ENCODE peak calls at places on chromosomes 16 and 17, in four cellular contexts. One of them, this sample, is unnamed.
A peak's percentile ranks its signal among the peaks of the same experiment; 100 is the strongest.

GRCh38 chr17:7355053-7355452 is at the start of gene TMEM95:
- DNase-seq in GM12865: no peak
- DNase-seq in RWPE1: no peak
- DNase-seq in astrocyte of the spinal cord: no peak
- DNase-seq in this sample: no peak

GRCh38 chr17:48045270-48046001 is 2.7 kb upstream of the NFE2L1 start:
- DNase-seq in RWPE1: peak; percentile 88
- DNase-seq in astrocyte of the spinal cord: no peak
- DNase-seq in GM12865: no peak
- DNase-seq in this sample: no peak

GRCh38 chr16:72284042-72284789 is 112.3 kb upstream of the PMFBP1 start:
- DNase-seq in GM12865: no peak
- DNase-seq in astrocyte of the spinal cord: no peak
- DNase-seq in RWPE1: no peak
- DNase-seq in this sample: no peak

GRCh38 chr17:47946929-47947397 is 5.6 kb downstream of the PNPO start:
- DNase-seq in GM12865: peak; percentile 89
- DNase-seq in RWPE1: peak; percentile 99
- DNase-seq in astrocyte of the spinal cord: peak; percentile 83
- DNase-seq in this sample: peak; percentile 79

GRCh38 chr17:17056167-17056562 is 13.9 kb downstream of the MPRIP start:
- DNase-seq in RWPE1: no peak
- DNase-seq in astrocyte of the spinal cord: no peak
- DNase-seq in GM12865: no peak
- DNase-seq in this sample: no peak

GRCh38 chr16:85917012-85917411 is 18.1 kb downstream of the IRF8 start:
- DNase-seq in RWPE1: no peak
- DNase-seq in astrocyte of the spinal cord: no peak
- DNase-seq in GM12865: no peak
- DNase-seq in this sample: no peak

GRCh38 chr16:87608400-87608985 is 6.2 kb downstream of the JPH3 start:
- DNase-seq in astrocyte of the spinal cord: peak; percentile 56
- DNase-seq in RWPE1: peak; percentile 73
- DNase-seq in GM12865: peak; percentile 24
- DNase-seq in this sample: peak; percentile 48

GRCh38 chr17:11221721-11222120 is 19.3 kb upstream of the SHISA6 start:
- DNase-seq in astrocyte of the spinal cord: no peak
- DNase-seq in GM12865: no peak
- DNase-seq in RWPE1: no peak
- DNase-seq in this sample: no peak

GRCh38 chr17:57397402-57397801 is 141.1 kb downstream of the MSI2 start:
- DNase-seq in GM12865: no peak
- DNase-seq in astrocyte of the spinal cord: no peak
- DNase-seq in RWPE1: no peak
- DNase-seq in this sample: no peak

GRCh38 chr17:57714660-57715059 is 30.4 kb downstream of the CCDC182 start:
- DNase-seq in RWPE1: no peak
- DNase-seq in GM12865: no peak
- DNase-seq in astrocyte of the spinal cord: no peak
- DNase-seq in this sample: no peak

GRCh38 chr17:66982011-66982508 is 17.6 kb downstream of the CACNG4 start:
- DNase-seq in RWPE1: no peak
- DNase-seq in astrocyte of the spinal cord: peak; percentile 44
- DNase-seq in GM12865: no peak
- DNase-seq in this sample: no peak

GRCh38 chr17:18860161-18860972 is 2.4 kb downstream of the PRPSAP2 start:
- DNase-seq in GM12865: peak; percentile 91
- DNase-seq in RWPE1: peak; percentile 38
- DNase-seq in astrocyte of the spinal cord: no peak
- DNase-seq in this sample: no peak

GRCh38 chr17:57421393-57421717 is 165.0 kb downstream of the MSI2 start:
- DNase-seq in RWPE1: no peak
- DNase-seq in astrocyte of the spinal cord: no peak
- DNase-seq in GM12865: no peak
- DNase-seq in this sample: no peak

GRCh38 chr17:18904482-18904881 is 46.6 kb downstream of the PRPSAP2 start:
- DNase-seq in RWPE1: no peak
- DNase-seq in GM12865: no peak
- DNase-seq in astrocyte of the spinal cord: no peak
- DNase-seq in this sample: no peak

GRCh38 chr17:79796570-79797491 is at the start of gene CBX8:
- DNase-seq in RWPE1: peak; percentile 99
- DNase-seq in astrocyte of the spinal cord: peak; percentile 100
- DNase-seq in GM12865: peak; percentile 100
- DNase-seq in this sample: peak; percentile 99
- TF ChIP-seq CTCF in RWPE1: no peak
- TF ChIP-seq CTCF in astrocyte of the spinal cord: no peak
- TF ChIP-seq CTCF in GM12865: no peak
- TF ChIP-seq CTCF in this sample: peak; percentile 68

GRCh38 chr16:29736112-29736511 is 9.7 kb downstream of the C16orf54 start:
- DNase-seq in astrocyte of the spinal cord: no peak
- DNase-seq in RWPE1: no peak
- DNase-seq in GM12865: no peak
- DNase-seq in this sample: no peak
- TF ChIP-seq CTCF in astrocyte of the spinal cord: peak; percentile 9
- TF ChIP-seq CTCF in RWPE1: no peak
- TF ChIP-seq CTCF in GM12865: no peak
- TF ChIP-seq CTCF in this sample: peak; percentile 15

DNA sequence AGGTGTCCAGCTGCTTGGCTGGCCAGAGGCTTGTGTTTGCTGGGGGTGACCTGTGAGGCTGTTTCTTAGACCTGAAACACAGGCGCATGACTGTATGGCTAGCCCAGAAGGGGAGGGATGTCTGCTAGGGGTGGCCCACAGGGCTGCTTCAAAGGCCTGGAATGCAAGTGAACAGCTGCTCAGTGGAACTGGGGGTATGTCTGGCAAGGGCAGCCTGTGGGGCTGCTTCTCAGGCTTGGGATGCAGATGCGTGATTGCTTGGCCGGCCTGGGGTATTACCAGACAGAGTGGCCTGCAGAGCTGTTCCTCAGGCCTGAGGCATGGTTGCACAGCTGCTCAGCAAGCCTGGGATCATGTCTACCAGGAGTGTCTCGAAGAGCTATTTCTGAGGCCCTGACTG is 20.5 kb downstream of the TANC2 start:
- DNase-seq in GM12865: no peak
- DNase-seq in astrocyte of the spinal cord: no peak
- DNase-seq in RWPE1: no peak
- DNase-seq in this sample: no peak
- TF ChIP-seq CTCF in GM12865: no peak
- TF ChIP-seq CTCF in astrocyte of the spinal cord: no peak
- TF ChIP-seq CTCF in RWPE1: no peak
- TF ChIP-seq CTCF in this sample: no peak

GRCh38 chr16:11402051-11402744 is 56.9 kb downstream of the RMI2 start:
- DNase-seq in astrocyte of the spinal cord: no peak
- DNase-seq in RWPE1: no peak
- DNase-seq in GM12865: no peak
- DNase-seq in this sample: no peak
- TF ChIP-seq CTCF in astrocyte of the spinal cord: no peak
- TF ChIP-seq CTCF in RWPE1: no peak
- TF ChIP-seq CTCF in GM12865: no peak
- TF ChIP-seq CTCF in this sample: peak; percentile 18

GRCh38 chr16:50961944-50962343 is 189.1 kb downstream of the SALL1 start:
- DNase-seq in RWPE1: no peak
- DNase-seq in astrocyte of the spinal cord: no peak
- DNase-seq in GM12865: no peak
- DNase-seq in this sample: no peak

GRCh38 chr16:50960517-50961202 is 190.4 kb downstream of the SALL1 start:
- DNase-seq in astrocyte of the spinal cord: no peak
- DNase-seq in GM12865: no peak
- DNase-seq in RWPE1: no peak
- DNase-seq in this sample: no peak

GRCh38 chr16:50970221-50970620 is 180.8 kb downstream of the SALL1 start:
- DNase-seq in GM12865: no peak
- DNase-seq in RWPE1: no peak
- DNase-seq in astrocyte of the spinal cord: no peak
- DNase-seq in this sample: no peak

GRCh38 chr16:50967827-50968612 is 183.1 kb downstream of the SALL1 start:
- DNase-seq in GM12865: peak; percentile 17
- DNase-seq in astrocyte of the spinal cord: no peak
- DNase-seq in RWPE1: no peak
- DNase-seq in this sample: no peak

DNA sequence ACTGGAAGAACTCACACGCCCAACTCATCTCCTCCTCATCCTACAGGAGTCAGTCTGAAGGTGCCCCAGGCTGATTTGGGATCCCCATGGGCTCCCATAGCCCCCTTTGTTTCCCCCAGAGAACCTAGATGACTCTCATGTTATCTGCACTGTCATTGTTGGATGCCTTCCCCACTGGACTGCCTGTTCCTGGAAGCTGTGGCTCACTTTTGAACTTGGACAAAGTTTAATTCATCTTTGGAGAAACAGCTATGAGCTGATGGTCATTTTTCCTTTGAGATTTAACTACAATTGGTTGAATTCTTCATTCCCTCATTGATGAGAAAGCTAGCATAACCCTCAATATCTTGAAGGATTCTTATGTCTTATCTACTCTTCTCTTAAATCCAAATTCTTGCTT is 186.6 kb downstream of the SALL1 start:
- DNase-seq in RWPE1: no peak
- DNase-seq in GM12865: no peak
- DNase-seq in astrocyte of the spinal cord: no peak
- DNase-seq in this sample: no peak
- TF ChIP-seq CTCF in RWPE1: no peak
- TF ChIP-seq CTCF in GM12865: no peak
- TF ChIP-seq CTCF in astrocyte of the spinal cord: no peak
- TF ChIP-seq CTCF in this sample: no peak

GRCh38 chr16:70437582-70438324 is 1.1 kb downstream of the ST3GAL2 start:
- DNase-seq in GM12865: peak; percentile 40
- DNase-seq in astrocyte of the spinal cord: peak; percentile 51
- DNase-seq in RWPE1: no peak
- DNase-seq in this sample: peak; percentile 62

GRCh38 chr16:70437017-70437581 is 1.8 kb downstream of the ST3GAL2 start:
- DNase-seq in RWPE1: no peak
- DNase-seq in astrocyte of the spinal cord: peak; percentile 92
- DNase-seq in GM12865: peak; percentile 41
- DNase-seq in this sample: peak; percentile 72

GRCh38 chr16:70438325-70438982 is 446 bp downstream of the ST3GAL2 start:
- DNase-seq in GM12865: no peak
- DNase-seq in astrocyte of the spinal cord: no peak
- DNase-seq in RWPE1: no peak
- DNase-seq in this sample: no peak

GRCh38 chr16:70441406-70441990 is 2.6 kb upstream of the ST3GAL2 start:
- DNase-seq in RWPE1: no peak
- DNase-seq in astrocyte of the spinal cord: no peak
- DNase-seq in GM12865: no peak
- DNase-seq in this sample: no peak

GRCh38 chr16:70438983-70439862 is at the start of gene ST3GAL2:
- DNase-seq in RWPE1: peak; percentile 95
- DNase-seq in GM12865: peak; percentile 97
- DNase-seq in astrocyte of the spinal cord: peak; percentile 97
- DNase-seq in this sample: peak; percentile 81
- TF ChIP-seq CTCF in RWPE1: no peak
- TF ChIP-seq CTCF in GM12865: peak; percentile 9
- TF ChIP-seq CTCF in astrocyte of the spinal cord: no peak
- TF ChIP-seq CTCF in this sample: peak; percentile 56